ENCODE peak calls at places on chromosomes 2 and 18, in six cellular contexts. U, M, X, B, L and T are unnamed samples.

GRCh38 chr2:100831158-100831715 is 11.3 kb downstream of the NPAS2 start:
- DNase-seq in M (no peak), X (no peak), B (no peak), U (no peak), L (no peak), T (no peak)

GRCh38 chr2:127348421-127349000 is 39.3 kb downstream of the MAP3K2 start:
- DNase-seq in B (no peak), X (no peak), U (no peak), M (no peak), L (no peak), T (no peak)

GRCh38 chr2:66574701-66575624 is 140.0 kb downstream of the MEIS1 start:
- DNase-seq in X (peak; percentile 59), L (no peak), B (peak; percentile 87), U (no peak), M (no peak), T (peak; percentile 48)

GRCh38 chr18:20971886-20972267 is 139.7 kb downstream of the ROCK1 start:
- DNase-seq in L (no peak), M (no peak), U (no peak), B (peak; percentile 27), X (peak; percentile 67), T (no peak)

GRCh38 chr2:66489433-66489832 is 54.5 kb downstream of the MEIS1 start:
- DNase-seq in B (no peak), L (no peak), U (no peak), X (no peak), M (no peak), T (no peak)

GRCh38 chr18:65755616-65756015 is 4.8 kb downstream of the CDH7 start:
- DNase-seq in L (no peak), M (no peak), U (no peak), B (no peak), X (no peak), T (no peak)

GRCh38 chr2:24448811-24449210 is 42.2 kb upstream of the NCOA1 start:
- DNase-seq in U (no peak), L (no peak), M (no peak), X (peak; percentile 77), B (no peak), T (no peak)

GRCh38 chr2:108240966-108241365 is 1.2 kb downstream of the SULT1C3 start:
- DNase-seq in B (no peak), L (no peak), M (no peak), X (no peak), U (no peak), T (no peak)

GRCh38 chr18:42860011-42860410 is 255.5 kb downstream of the RIT2 start:
- DNase-seq in X (no peak), M (no peak), B (no peak), U (no peak), L (no peak), T (no peak)

GRCh38 chr2:160666019-160666676 is 172.5 kb upstream of the RBMS1 start:
- DNase-seq in U (no peak), X (peak; percentile 3), B (peak; percentile 86), L (no peak), M (no peak), T (no peak)

GRCh38 chr18:43668866-43669265 is 391.6 kb upstream of the SYT4 start:
- DNase-seq in B (no peak), U (no peak), L (no peak), X (no peak), M (no peak), T (no peak)

GRCh38 chr2:143525536-143525935 is 396.3 kb downstream of the ARHGAP15 start:
- DNase-seq in X (no peak), M (no peak), B (no peak), L (no peak), U (no peak), T (no peak)

GRCh38 chr2:216066255-216066654 is 15.4 kb downstream of the PECR start:
- DNase-seq in B (no peak), X (no peak), M (no peak), L (no peak), U (no peak), T (no peak)

GRCh38 chr2:213476641-213477040 is 192.4 kb downstream of the SPAG16 start:
- DNase-seq in M (no peak), X (no peak), U (no peak), B (no peak), L (no peak), T (no peak)

GRCh38 chr18:59301974-59302373 is 16.5 kb downstream of the CPLX4 start:
- DNase-seq in M (no peak), X (no peak), L (no peak), U (no peak), B (no peak), T (no peak)

GRCh38 chr2:113979172-113980128 is 89.6 kb downstream of the ACTR3 start:
- DNase-seq in X (no peak), M (peak; percentile 17), L (peak; percentile 31), U (no peak), B (no peak), T (no peak)

GRCh38 chr2:157596992-157597681 is 31.5 kb downstream of the ACVR1C start:
- DNase-seq in X (no peak), M (peak; percentile 43), B (peak; percentile 46), L (peak; percentile 39), U (no peak), T (no peak)

GRCh38 chr2:42095923-42096408 is 48.1 kb downstream of the PKDCC start:
- DNase-seq in L (peak; percentile 67), M (peak; percentile 50), U (no peak), X (peak; percentile 82), B (peak; percentile 52), T (peak; percentile 16)

GRCh38 chr2:66445076-66445724 is 10.3 kb downstream of the MEIS1 start:
- DNase-seq in X (no peak), L (no peak), U (no peak), M (no peak), B (no peak), T (no peak)

GRCh38 chr2:154455201-154455600 is 243.3 kb upstream of the KCNJ3 start:
- DNase-seq in B (no peak), M (no peak), L (no peak), U (no peak), X (no peak), T (no peak)

GRCh38 chr2:232447638-232448472 is 8.1 kb upstream of the ALPI start:
- DNase-seq in U (no peak), L (no peak), M (no peak), X (no peak), B (no peak), T (no peak)

GRCh38 chr2:161030260-161031063 is 129.8 kb upstream of the TANK start:
- DNase-seq in U (no peak), X (no peak), M (no peak), B (peak; percentile 92), L (no peak), T (no peak)

GRCh38 chr2:241003369-241003768 is 5.0 kb downstream of the SNED1 start:
- DNase-seq in B (no peak), M (no peak), L (no peak), U (no peak), X (no peak), T (no peak)

GRCh38 chr2:168926621-168927386 is 25.7 kb downstream of the G6PC2 start:
- DNase-seq in B (no peak), M (no peak), L (no peak), X (no peak), U (no peak), T (no peak)

GRCh38 chr2:3692375-3692774 is 11.0 kb upstream of the DCDC2C start:
- DNase-seq in X (peak; percentile 37), U (no peak), M (no peak), L (no peak), B (peak; percentile 42), T (no peak)

GRCh38 chr2:8337321-8337720 is 344.5 kb upstream of the ID2 start:
- DNase-seq in L (no peak), U (no peak), X (peak; percentile 67), B (no peak), M (no peak), T (no peak)

GRCh38 chr2:230627806-230628724 is 84.6 kb upstream of the CAB39 start:
- DNase-seq in B (no peak), U (no peak), X (peak; percentile 85), M (no peak), L (no peak), T (no peak)

GRCh38 chr2:73901143-73901542 is 8.3 kb downstream of the ACTG2 start:
- DNase-seq in U (no peak), B (no peak), L (no peak), M (no peak), X (no peak), T (no peak)

GRCh38 chr18:57581301-57581934 is 5.1 kb downstream of the FECH start:
- DNase-seq in U (no peak), M (peak; percentile 4), B (no peak), X (peak; percentile 88), L (no peak), T (no peak)

GRCh38 chr2:104850322-104851184 is 3.4 kb upstream of the POU3F3 start:
- DNase-seq in U (no peak), M (no peak), B (no peak), L (no peak), X (no peak), T (no peak)

GRCh38 chr2:186919272-186919671 is 70.3 kb upstream of the ZSWIM2 start:
- DNase-seq in L (no peak), M (no peak), B (peak; percentile 51), X (no peak), U (no peak), T (no peak)

GRCh38 chr2:26621469-26622199 is 19.5 kb downstream of the CIB4 start:
- DNase-seq in L (no peak), M (no peak), X (no peak), B (no peak), U (no peak), T (no peak)

GRCh38 chr2:30115141-30115980 is 31.4 kb upstream of the YPEL5 start:
- DNase-seq in B (peak; percentile 48), U (no peak), M (peak; percentile 22), L (peak; percentile 37), X (peak; percentile 87), T (peak; percentile 64)

GRCh38 chr18:36572135-36572856 is 256.5 kb downstream of the TPGS2 start:
- DNase-seq in M (no peak), B (peak; percentile 30), X (peak; percentile 67), U (no peak), L (no peak), T (no peak)

GRCh38 chr2:34747643-34748042 is 1148.5 kb upstream of the FAM98A start:
- DNase-seq in U (no peak), B (no peak), M (no peak), L (no peak), X (no peak), T (no peak)

GRCh38 chr2:18980104-18980777 is 378.2 kb downstream of the OSR1 start:
- DNase-seq in B (no peak), L (no peak), U (no peak), X (no peak), M (no peak), T (no peak)